ENCODE peak calls at places on chromosomes 3 and 15, in five cellular contexts. C, K, F, S and L are unnamed samples.

GRCh38 chr15:101501703-101502373 is 12.3 kb upstream of the PCSK6 start:
- DNase-seq in S (no peak), C (peak), K (no peak), F (peak), L (no peak)

GRCh38 chr3:171149717-171150116 is 123.2 kb upstream of the SLC2A2 start:
- DNase-seq in K (no peak), C (no peak), F (no peak), S (no peak), L (no peak)

GRCh38 chr3:36405193-36405592 is 24.9 kb downstream of the STAC start:
- DNase-seq in C (no peak), F (no peak), K (no peak), S (no peak), L (no peak)

GRCh38 chr15:81334768-81335447 is 11.0 kb upstream of the STARD5 start:
- DNase-seq in K (no peak), F (no peak), S (peak), C (no peak), L (no peak)

GRCh38 chr3:186549497-186549896 is 5.3 kb upstream of the CRYGS start:
- DNase-seq in S (no peak), F (no peak), K (no peak), C (no peak), L (no peak)

GRCh38 chr3:297585-297984 is 101.0 kb downstream of the CHL1 start:
- DNase-seq in C (no peak), S (no peak), F (no peak), K (no peak), L (no peak)

GRCh38 chr3:53801319-53801718 is 44.9 kb downstream of the CHDH start:
- DNase-seq in S (no peak), K (no peak), C (no peak), F (no peak), L (no peak)

GRCh38 chr3:120436523-120437050 is 14.2 kb downstream of the FSTL1 start:
- DNase-seq in F (no peak), K (no peak), S (no peak), C (no peak), L (no peak)

GRCh38 chr3:44238889-44239288 is 2.8 kb upstream of the TOPAZ1 start:
- DNase-seq in C (no peak), S (no peak), K (no peak), F (no peak), L (no peak)

GRCh38 chr3:190094201-190094718 is 26.4 kb downstream of the P3H2 start:
- DNase-seq in F (no peak), S (no peak), K (no peak), C (no peak), L (no peak)

GRCh38 chr15:71611721-71612016 is 198.7 kb upstream of the NR2E3 start:
- DNase-seq in F (no peak), K (no peak), S (no peak), C (no peak), L (no peak)

GRCh38 chr3:47143068-47143467 is 20.8 kb downstream of the SETD2 start:
- DNase-seq in S (no peak), F (no peak), C (no peak), K (no peak), L (no peak)

GRCh38 chr3:65999606-66000005 is 39.1 kb downstream of the MAGI1 start:
- DNase-seq in S (no peak), F (no peak), C (no peak), K (no peak), L (no peak)

GRCh38 chr3:126978291-126978690 is 4.6 kb upstream of the PLXNA1 start:
- DNase-seq in K (no peak), C (no peak), S (no peak), F (no peak), L (no peak)

GRCh38 chr15:23074684-23075083 is 35.3 kb upstream of the TUBGCP5 start:
- DNase-seq in F (peak), S (no peak), C (no peak), K (no peak), L (no peak)

GRCh38 chr3:150535204-150535603 is 11.1 kb downstream of the SERP1 start:
- DNase-seq in C (no peak), K (no peak), S (no peak), F (no peak), L (no peak)

GRCh38 chr15:63918317-63918672 is 84.5 kb upstream of the HERC1 start:
- DNase-seq in K (no peak), F (no peak), C (no peak), S (peak), L (no peak)

GRCh38 chr3:76582098-76582497 is 457.8 kb upstream of the ROBO2 start:
- DNase-seq in C (no peak), S (no peak), K (no peak), F (no peak), L (no peak)

GRCh38 chr3:184889312-184889904 is 77.4 kb downstream of the VPS8 start:
- DNase-seq in S (no peak), C (no peak), K (no peak), F (no peak), L (no peak)

GRCh38 chr3:113536627-113537101 is 4.3 kb downstream of the SIDT1 start:
- DNase-seq in F (no peak), C (no peak), S (no peak), K (no peak), L (no peak)

GRCh38 chr3:59566481-59566975 is 516.7 kb upstream of the CFAP20DC start:
- DNase-seq in S (no peak), F (no peak), C (no peak), K (no peak), L (no peak)

GRCh38 chr15:91660174-91660649 is 193.3 kb upstream of the SLCO3A1 start:
- DNase-seq in K (no peak), F (no peak), C (no peak), S (peak), L (no peak)

GRCh38 chr3:13600950-13601691 is 52.2 kb downstream of the FBLN2 start:
- DNase-seq in K (no peak), F (peak), S (no peak), C (no peak), L (peak)